ENCODE peak calls at places on chromosomes 1 and 21, in eight cellular contexts. Y is NCI-H1105; S is HT-29; I is HEK293T; R is CD4-positive, alpha-beta memory T cell; C is substantia nigra; Z is H4; Q is GM13977. E is an unnamed sample.

GRCh38 chr1:17831619-17832018 is 76.5 kb downstream of the ACTL8 start:
- DNase-seq in Y (no peak), S (peak), I (peak), R (no peak), C (no peak), Z (peak), Q (no peak), E (peak)

GRCh38 chr1:210937846-210938245 is 196.1 kb downstream of the KCNH1 start:
- DNase-seq in Y (no peak), S (no peak), I (no peak), R (no peak), C (no peak), Z (no peak), Q (no peak), E (no peak)

GRCh38 chr1:246768403-246769020 is 44.3 kb downstream of the SCCPDH start:
- DNase-seq in Y (no peak), S (no peak), I (no peak), R (no peak), C (no peak), Z (no peak), Q (no peak), E (no peak)

GRCh38 chr21:16117331-16117730 is 387.5 kb downstream of the USP25 start:
- DNase-seq in Y (no peak), S (no peak), I (no peak), R (no peak), C (no peak), Z (peak), Q (no peak), E (no peak)

GRCh38 chr1:68558321-68559026 is 61.6 kb upstream of the DEPDC1 start:
- DNase-seq in Y (no peak), S (no peak), I (no peak), R (no peak), C (no peak), Z (no peak), Q (no peak), E (no peak)

GRCh38 chr1:238652346-238652968 is 733.9 kb upstream of the CHRM3 start:
- DNase-seq in Y (no peak), S (no peak), I (no peak), R (no peak), C (no peak), Z (peak), Q (no peak), E (no peak)

GRCh38 chr1:185864889-185865288 is 130.7 kb downstream of the HMCN1 start:
- DNase-seq in Y (no peak), S (no peak), I (no peak), R (no peak), C (no peak), Z (no peak), Q (no peak), E (no peak)

GRCh38 chr1:6281511-6282402 is 20.9 kb upstream of the GPR153 start:
- DNase-seq in Y (no peak), S (no peak), I (no peak), R (no peak), C (no peak), Z (no peak), Q (no peak), E (no peak)

GRCh38 chr1:156368889-156369684 is at the start of gene RHBG:
- DNase-seq in Y (no peak), S (peak), I (no peak), R (no peak), C (no peak), Z (no peak), Q (no peak), E (no peak)

GRCh38 chr1:231731262-231731661 is 104.7 kb downstream of the DISC1 start:
- DNase-seq in Y (no peak), S (no peak), I (no peak), R (no peak), C (no peak), Z (no peak), Q (no peak), E (no peak)

GRCh38 chr1:1440941-1441888 is 5.7 kb downstream of the VWA1 start:
- DNase-seq in Y (no peak), S (peak), I (peak), R (peak), C (peak), Z (no peak), Q (peak), E (no peak)

GRCh38 chr1:117795190-117795589 is 134.2 kb downstream of the GDAP2 start:
- DNase-seq in Y (no peak), S (no peak), I (no peak), R (no peak), C (no peak), Z (peak), Q (no peak), E (no peak)

GRCh38 chr1:163107655-163108054 is 38.5 kb downstream of the RGS4 start:
- DNase-seq in Y (no peak), S (no peak), I (no peak), R (no peak), C (no peak), Z (no peak), Q (no peak), E (no peak)

GRCh38 chr1:3577711-3578432 is 33.4 kb downstream of the MEGF6 start:
- DNase-seq in Y (no peak), S (no peak), I (no peak), R (no peak), C (no peak), Z (no peak), Q (no peak), E (no peak)

GRCh38 chr1:224722838-224723237 is 106.7 kb downstream of the CNIH3 start:
- DNase-seq in Y (no peak), S (no peak), I (no peak), R (no peak), C (no peak), Z (no peak), Q (no peak), E (no peak)

GRCh38 chr1:150895618-150896017 is 8.7 kb downstream of the CTXND2 start:
- DNase-seq in Y (no peak), S (no peak), I (no peak), R (no peak), C (no peak), Z (no peak), Q (no peak), E (no peak)

GRCh38 chr1:9149837-9150581 is 21.1 kb upstream of the GPR157 start:
- DNase-seq in Y (no peak), S (no peak), I (no peak), R (no peak), C (no peak), Z (no peak), Q (no peak), E (no peak)

GRCh38 chr1:20381045-20381641 is 90.5 kb downstream of the VWA5B1 start:
- DNase-seq in Y (no peak), S (no peak), I (no peak), R (no peak), C (no peak), Z (no peak), Q (no peak), E (no peak)

GRCh38 chr1:235411489-235412486 is 44.6 kb downstream of the TBCE start:
- DNase-seq in Y (no peak), S (peak), I (no peak), R (no peak), C (no peak), Z (no peak), Q (no peak), E (no peak)

GRCh38 chr1:81549588-81550127 is 251.1 kb upstream of the ADGRL2 start:
- DNase-seq in Y (peak), S (peak), I (peak), R (no peak), C (no peak), Z (peak), Q (peak), E (peak)

GRCh38 chr1:43645461-43645860 is 4.5 kb upstream of the KDM4A start:
- DNase-seq in Y (no peak), S (no peak), I (no peak), R (no peak), C (no peak), Z (no peak), Q (no peak), E (no peak)

GRCh38 chr1:2213576-2214505 is 14.3 kb upstream of the SKI start:
- DNase-seq in Y (no peak), S (no peak), I (no peak), R (peak), C (no peak), Z (no peak), Q (no peak), E (no peak)

GRCh38 chr1:36068866-36069265 is 15.0 kb upstream of the TEKT2 start:
- DNase-seq in Y (no peak), S (no peak), I (no peak), R (no peak), C (no peak), Z (no peak), Q (no peak), E (no peak)

GRCh38 chr1:55684131-55684650 is 469.0 kb upstream of the USP24 start:
- DNase-seq in Y (no peak), S (no peak), I (no peak), R (no peak), C (no peak), Z (no peak), Q (no peak), E (no peak)

GRCh38 chr1:39609618-39610331 is 29.7 kb downstream of the HEYL start:
- DNase-seq in Y (no peak), S (peak), I (peak), R (peak), C (no peak), Z (no peak), Q (peak), E (peak)

GRCh38 chr1:154775559-154776338 is 94.3 kb downstream of the KCNN3 start:
- DNase-seq in Y (no peak), S (no peak), I (no peak), R (no peak), C (no peak), Z (no peak), Q (no peak), E (no peak)

GRCh38 chr1:51784997-51785421 is 93.5 kb downstream of the NRDC start:
- DNase-seq in Y (no peak), S (no peak), I (no peak), R (no peak), C (no peak), Z (no peak), Q (no peak), E (no peak)

GRCh38 chr1:21925334-21925940 is 11.7 kb downstream of the HSPG2 start:
- DNase-seq in Y (no peak), S (no peak), I (no peak), R (no peak), C (no peak), Z (no peak), Q (no peak), E (no peak)

GRCh38 chr1:21634481-21635137 is 34.5 kb downstream of the RAP1GAP start:
- DNase-seq in Y (no peak), S (peak), I (no peak), R (no peak), C (no peak), Z (no peak), Q (no peak), E (no peak)

GRCh38 chr1:174074757-174075156 is 52.6 kb upstream of the RC3H1 start:
- DNase-seq in Y (peak), S (peak), I (no peak), R (no peak), C (no peak), Z (peak), Q (peak), E (no peak)

GRCh38 chr1:153058826-153059784 is 1.8 kb upstream of the SPRR2A start:
- DNase-seq in Y (no peak), S (no peak), I (no peak), R (no peak), C (no peak), Z (no peak), Q (no peak), E (no peak)

GRCh38 chr1:204891860-204892259 is 21.2 kb downstream of the NFASC start:
- DNase-seq in Y (no peak), S (no peak), I (no peak), R (no peak), C (no peak), Z (no peak), Q (no peak), E (no peak)

GRCh38 chr1:247390116-247390791 is 25.7 kb upstream of the NLRP3 start:
- DNase-seq in Y (peak), S (peak), I (peak), R (peak), C (peak), Z (peak), Q (peak), E (peak)

GRCh38 chr1:21537511-21537931 is 28.3 kb downstream of the ALPL start:
- DNase-seq in Y (no peak), S (no peak), I (no peak), R (no peak), C (no peak), Z (no peak), Q (no peak), E (no peak)

GRCh38 chr1:227234998-227235405 is 83.3 kb downstream of the CDC42BPA start:
- DNase-seq in Y (no peak), S (peak), I (peak), R (no peak), C (peak), Z (peak), Q (peak), E (peak)

GRCh38 chr1:9798236-9799130 is 25.3 kb downstream of the CLSTN1 start:
- DNase-seq in Y (no peak), S (no peak), I (no peak), R (no peak), C (no peak), Z (no peak), Q (no peak), E (no peak)

GRCh38 chr1:111320066-111320879 is 29.6 kb downstream of the CHIA start:
- DNase-seq in Y (no peak), S (no peak), I (no peak), R (no peak), C (no peak), Z (no peak), Q (no peak), E (peak)

GRCh38 chr1:75130312-75130677 is 3.9 kb upstream of the LHX8 start:
- DNase-seq in Y (no peak), S (no peak), I (no peak), R (no peak), C (no peak), Z (no peak), Q (no peak), E (no peak)

GRCh38 chr1:47873332-47873731 is 123.9 kb downstream of the TRABD2B start:
- DNase-seq in Y (no peak), S (no peak), I (no peak), R (no peak), C (no peak), Z (no peak), Q (no peak), E (no peak)

E was measured in Jurkat, Clone E6-1.